ENCODE peak calls at places on chromosome X, in ten cellular contexts. R is A549, S is body of pancreas, G is gastrocnemius medialis, J is right lobe of liver, B is heart left ventricle, V is breast epithelium, H is transverse colon, W is HCT116, T is Peyer's patch. P is an unnamed sample. For H3K4me1, the result is how much of the 10 kb centered on the place peaks cover.

GRCh38 chrX:41352329-41352801 is 18.4 kb downstream of the DDX3X start:
- DNase-seq in R (no peak), S (no peak), G (no peak), J (no peak), B (no peak), V (no peak), H (no peak), W (no peak), T (no peak), P (no peak)

GRCh38 chrX:134551365-134552095 is 91.6 kb downstream of the HPRT1 start:
- DNase-seq in R (no peak), S (no peak), G (no peak), J (no peak), B (no peak), V (no peak), H (no peak), W (no peak), T (no peak), P (no peak)

GRCh38 chrX:74535633-74536141 is 78.7 kb downstream of the RLIM start:
- DNase-seq in R (no peak), S (peak), G (peak), J (peak), B (peak), V (peak), H (peak), W (no peak), T (peak), P (peak)

GRCh38 chrX:40108959-40109287 is 11.2 kb upstream of the BCOR start:
- DNase-seq in R (peak), S (peak), G (peak), J (peak), B (peak), V (no peak), H (peak), W (no peak), T (peak), P (no peak)

GRCh38 chrX:80876877-80877276 is 67.2 kb upstream of the BRWD3 start:
- DNase-seq in R (peak), S (no peak), G (no peak), J (no peak), B (no peak), V (no peak), H (no peak), W (peak), T (no peak), P (no peak)

GRCh38 chrX:140710710-140711109 is 1.2 kb downstream of the LINC00632 start:
- DNase-seq in R (no peak), S (no peak), G (no peak), J (no peak), B (no peak), V (no peak), H (no peak), W (no peak), T (no peak), P (no peak)

GRCh38 chrX:148426467-148426866 is 74.0 kb upstream of the AFF2 start:
- DNase-seq in R (no peak), S (no peak), G (no peak), J (no peak), B (no peak), V (no peak), H (no peak), W (no peak), T (no peak), P (no peak)

GRCh38 chrX:9610774-9611392 is 146.0 kb downstream of the TBL1X start:
- DNase-seq in R (no peak), S (no peak), G (no peak), J (no peak), B (no peak), V (no peak), H (no peak), W (no peak), T (no peak), P (no peak)

GRCh38 chrX:15241258-15241657 is 28.6 kb downstream of the ASB9 start:
- DNase-seq in R (no peak), S (no peak), G (no peak), J (no peak), B (no peak), V (no peak), H (no peak), W (no peak), T (no peak), P (no peak)

GRCh38 chrX:32871636-32872035 is 339.7 kb downstream of the DMD start:
- DNase-seq in R (no peak), S (no peak), G (no peak), J (no peak), B (no peak), V (no peak), H (no peak), W (no peak), T (no peak), P (no peak)

GRCh38 chrX:20665441-20665840 is 398.7 kb upstream of the RPS6KA3 start:
- DNase-seq in R (no peak), S (no peak), G (no peak), J (no peak), B (no peak), V (no peak), H (no peak), W (no peak), T (no peak), P (no peak)

GRCh38 chrX:44873415-44874270 is 655 bp downstream of the KDM6A start:
- DNase-seq in R (no peak), S (peak), G (peak), J (peak), B (peak), V (peak), H (peak), W (no peak), T (peak), P (peak)

GRCh38 chrX:107894038-107894437 is 68.4 kb downstream of the MID2 start:
- DNase-seq in R (peak), S (no peak), G (no peak), J (no peak), B (no peak), V (no peak), H (no peak), W (peak), T (no peak), P (no peak)

GRCh38 chrX:70033348-70033747 is 16.4 kb downstream of the AWAT2 start:
- DNase-seq in R (peak), S (peak), G (no peak), J (peak), B (no peak), V (no peak), H (no peak), W (peak), T (no peak), P (no peak)

GRCh38 chrX:154890990-154891639 is 5.0 kb downstream of the F8A1 start:
- DNase-seq in R (no peak), S (no peak), G (no peak), J (no peak), B (no peak), V (no peak), H (no peak), W (no peak), T (no peak), P (no peak)

GRCh38 chrX:44975666-44976263 is 102.8 kb downstream of the KDM6A start:
- DNase-seq in R (no peak), S (no peak), G (no peak), J (no peak), B (no peak), V (no peak), H (no peak), W (no peak), T (no peak), P (no peak)

GRCh38 chrX:118370921-118371624 is 25.2 kb downstream of the WDR44 start:
- DNase-seq in R (no peak), S (no peak), G (no peak), J (no peak), B (no peak), V (no peak), H (no peak), W (no peak), T (no peak), P (no peak)

GRCh38 chrX:53595266-53595810 is 91.2 kb downstream of the HUWE1 start:
- DNase-seq in R (no peak), S (no peak), G (no peak), J (no peak), B (no peak), V (no peak), H (no peak), W (no peak), T (no peak), P (no peak)

GRCh38 chrX:118216488-118216887 is 99.9 kb upstream of the KLHL13 start:
- DNase-seq in R (no peak), S (peak), G (no peak), J (no peak), B (no peak), V (no peak), H (peak), W (no peak), T (peak), P (no peak)

GRCh38 chrX:101429934-101430333 is 21.9 kb downstream of the HNRNPH2 start:
- DNase-seq in R (no peak), S (no peak), G (no peak), J (no peak), B (no peak), V (no peak), H (no peak), W (no peak), T (no peak), P (no peak)

GRCh38 chrX:101595739-101596419 is 21.9 kb downstream of the ARMCX6 start:
- DNase-seq in R (peak), S (peak), G (no peak), J (no peak), B (peak), V (no peak), H (no peak), W (peak), T (no peak), P (no peak)

GRCh38 chrX:63361494-63361893 is 10.4 kb upstream of the SPIN4 start:
- DNase-seq in R (no peak), S (no peak), G (no peak), J (no peak), B (no peak), V (no peak), H (no peak), W (no peak), T (no peak), P (no peak)

GRCh38 chrX:25534096-25534495 is 518.3 kb upstream of the ARX start:
- DNase-seq in R (no peak), S (no peak), G (no peak), J (no peak), B (no peak), V (no peak), H (no peak), W (no peak), T (no peak), P (no peak)

GRCh38 chrX:39907964-39908616 is 189.7 kb downstream of the BCOR start:
- DNase-seq in R (peak), S (peak), G (peak), J (peak), B (peak), V (peak), H (peak), W (peak), T (no peak), P (peak)

GRCh38 chrX:55279832-55280231 is 15.1 kb upstream of the PAGE3 start:
- DNase-seq in R (no peak), S (no peak), G (no peak), J (no peak), B (no peak), V (no peak), H (no peak), W (no peak), T (no peak), P (no peak)

GRCh38 chrX:111411591-111412371 is at the start of gene DCX:
- DNase-seq in R (no peak), S (no peak), G (no peak), J (no peak), B (no peak), V (no peak), H (no peak), W (no peak), T (no peak), P (no peak)

GRCh38 chrX:96407043-96407442 is 277.6 kb upstream of the DIAPH2 start:
- DNase-seq in R (peak), S (peak), G (no peak), J (peak), B (no peak), V (no peak), H (peak), W (no peak), T (peak), P (no peak)

GRCh38 chrX:9114245-9114644 is 80.3 kb upstream of the FAM9B start:
- DNase-seq in R (no peak), S (no peak), G (no peak), J (no peak), B (no peak), V (no peak), H (no peak), W (no peak), T (no peak), P (no peak)

GRCh38 chrX:131621650-131622049 is 77.8 kb downstream of the OR13H1 start:
- DNase-seq in R (no peak), S (no peak), G (no peak), J (no peak), B (no peak), V (no peak), H (no peak), W (no peak), T (no peak), P (no peak)

GRCh38 chrX:127112726-127113125 is 293.2 kb downstream of the PRR32 start:
- DNase-seq in R (no peak), S (no peak), G (no peak), J (no peak), B (no peak), V (no peak), H (no peak), W (no peak), T (no peak), P (no peak)

GRCh38 chrX:45295587-45295986 is 94.9 kb upstream of the DIPK2B start:
- DNase-seq in R (no peak), S (peak), G (no peak), J (no peak), B (no peak), V (no peak), H (peak), W (peak), T (no peak), P (no peak)

GRCh38 chrX:323721-324628 is 5.4 kb upstream of the GTPBP6 start:
- DNase-seq in R (no peak), S (peak), G (peak), J (peak), B (peak), V (no peak), H (peak), W (peak), T (peak), P (peak)

GRCh38 chrX:2647627-2648026 is 43.5 kb upstream of the CD99 start:
- DNase-seq in R (no peak), S (no peak), G (no peak), J (no peak), B (no peak), V (no peak), H (no peak), W (no peak), T (no peak), P (no peak)

GRCh38 chrX:35098419-35098818 is 155.8 kb downstream of the FAM47B start:
- DNase-seq in R (no peak), S (no peak), G (no peak), J (no peak), B (no peak), V (no peak), H (no peak), W (no peak), T (no peak), P (no peak)

DNA sequence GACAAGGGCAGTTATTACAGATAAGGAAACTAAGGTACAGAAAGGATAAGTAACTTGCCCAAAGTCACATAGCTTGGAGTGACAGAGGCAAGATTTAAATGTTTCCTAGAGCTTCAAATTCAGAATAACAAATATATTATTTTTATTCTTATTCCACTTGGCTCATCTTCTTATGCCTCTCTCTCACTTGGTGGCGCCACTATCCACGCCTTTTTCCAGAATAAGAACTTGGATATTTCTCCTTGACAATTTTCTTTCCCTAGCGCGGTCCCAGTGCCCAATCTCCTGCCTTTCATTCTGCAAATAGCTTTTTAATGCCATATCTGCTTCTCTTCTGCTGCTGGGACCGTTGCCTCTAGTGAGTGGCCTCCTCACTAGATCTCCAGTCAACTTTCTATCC is 78.5 kb downstream of the MSN start:
- DNase-seq in R (no peak), S (no peak), G (no peak), J (no peak), B (no peak), V (no peak), H (peak), W (no peak), T (no peak), P (no peak)
- H3K27ac ChIP-seq in R (no peak), S (no peak), G (no peak), J (no peak), B (no peak), V (no peak), H (no peak), W (no peak), T (no peak), P (no peak)

DNA sequence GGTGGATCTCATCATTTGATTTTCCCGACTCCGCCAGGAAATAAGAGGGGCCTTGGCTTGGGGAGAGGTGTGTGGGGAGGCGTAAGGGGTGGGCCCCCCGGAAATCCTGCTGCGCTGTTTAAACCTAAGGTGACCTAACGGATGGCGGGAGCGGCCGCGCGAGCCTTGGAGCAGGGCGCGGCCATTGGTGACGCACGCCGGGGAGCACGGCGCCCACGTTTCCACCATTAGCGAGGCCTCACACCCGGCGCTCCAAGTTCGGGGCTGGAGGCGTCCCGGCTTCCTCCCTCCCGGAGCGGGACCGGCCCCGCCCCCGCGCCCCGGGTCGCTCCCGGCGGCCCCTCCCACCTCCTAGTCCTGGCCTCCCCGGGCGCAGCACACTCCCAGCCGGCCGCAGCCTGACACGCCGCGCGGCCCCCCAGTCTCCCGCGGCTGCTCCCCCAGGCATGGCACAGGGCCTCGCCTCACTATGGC is at the start of gene SMS:
- DNase-seq in R (peak), S (peak), G (peak), J (peak), B (peak), V (peak), H (peak), W (no peak), T (peak), P (peak)
- TF ChIP-seq POLR2A in R (peak), S (peak), G (peak), J (peak), B (no peak), V (no peak), H (peak), W (peak), T (no peak), P (peak)

GRCh38 chrX:124212622-124213021 is 119.8 kb upstream of the TEX13D start:
- DNase-seq in R (no peak), S (no peak), G (no peak), J (no peak), B (no peak), V (no peak), H (no peak), W (no peak), T (no peak), P (no peak)

GRCh38 chrX:124209792-124210576 is 122.5 kb upstream of the TEX13D start:
- DNase-seq in R (no peak), S (no peak), G (no peak), J (no peak), B (no peak), V (no peak), H (no peak), W (no peak), T (no peak), P (no peak)

GRCh38 chrX:124208675-124209074 is 123.8 kb upstream of the TEX13D start:
- DNase-seq in R (no peak), S (no peak), G (no peak), J (no peak), B (peak), V (no peak), H (no peak), W (no peak), T (no peak), P (no peak)

GRCh38 chrX:124215786-124216185 is 116.7 kb upstream of the TEX13D start:
- DNase-seq in R (no peak), S (no peak), G (no peak), J (no peak), B (no peak), V (no peak), H (no peak), W (no peak), T (no peak), P (no peak)

DNA sequence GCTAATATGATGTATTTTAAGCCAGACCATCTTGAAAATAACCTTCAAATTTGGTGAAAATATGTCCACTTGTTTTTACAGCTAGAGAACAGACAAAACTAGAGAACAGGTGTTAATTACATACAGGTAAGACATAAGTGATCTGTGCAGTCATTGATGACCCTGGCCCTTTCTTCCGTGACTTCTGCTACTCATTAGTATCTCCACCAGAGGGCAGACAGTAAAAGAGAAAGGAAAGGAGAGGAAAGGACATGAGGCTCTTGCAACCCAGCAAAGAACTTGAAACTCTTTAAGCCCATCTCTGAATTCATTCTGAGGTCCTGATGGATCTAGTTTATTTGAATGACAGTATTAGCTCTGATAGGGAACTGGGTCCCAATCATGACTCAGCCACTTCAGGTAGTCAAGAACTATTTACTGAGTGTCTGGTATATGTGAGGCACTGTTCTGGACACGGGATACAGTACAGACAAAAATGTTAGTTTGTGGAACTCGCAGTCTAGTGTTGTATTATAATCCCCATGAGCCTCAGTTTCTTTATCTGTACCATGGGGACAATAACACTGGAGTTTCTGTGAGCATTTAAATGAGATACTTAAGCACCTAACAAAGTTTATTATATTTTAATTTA is 121.0 kb upstream of the TEX13D start:
- DNase-seq in R (peak), S (no peak), G (no peak), J (no peak), B (no peak), V (no peak), H (no peak), W (peak), T (no peak), P (no peak)
- H3K4me1 ChIP-seq in R (under half), S (under half), G (under half), J (under half), B (under half), V (under half), H (under half), W (under half), T (under half), P (under half)

GRCh38 chrX:7133036-7133412 is 14.5 kb upstream of the STS start:
- DNase-seq in R (no peak), S (no peak), G (no peak), J (peak), B (peak), V (no peak), H (no peak), W (no peak), T (no peak), P (no peak)

GRCh38 chrX:7131621-7132020 is 15.9 kb upstream of the STS start:
- DNase-seq in R (no peak), S (peak), G (no peak), J (no peak), B (no peak), V (no peak), H (peak), W (no peak), T (no peak), P (no peak)

GRCh38 chrX:7127058-7127457 is 20.5 kb upstream of the STS start:
- DNase-seq in R (no peak), S (no peak), G (no peak), J (no peak), B (no peak), V (no peak), H (no peak), W (no peak), T (no peak), P (no peak)

DNA sequence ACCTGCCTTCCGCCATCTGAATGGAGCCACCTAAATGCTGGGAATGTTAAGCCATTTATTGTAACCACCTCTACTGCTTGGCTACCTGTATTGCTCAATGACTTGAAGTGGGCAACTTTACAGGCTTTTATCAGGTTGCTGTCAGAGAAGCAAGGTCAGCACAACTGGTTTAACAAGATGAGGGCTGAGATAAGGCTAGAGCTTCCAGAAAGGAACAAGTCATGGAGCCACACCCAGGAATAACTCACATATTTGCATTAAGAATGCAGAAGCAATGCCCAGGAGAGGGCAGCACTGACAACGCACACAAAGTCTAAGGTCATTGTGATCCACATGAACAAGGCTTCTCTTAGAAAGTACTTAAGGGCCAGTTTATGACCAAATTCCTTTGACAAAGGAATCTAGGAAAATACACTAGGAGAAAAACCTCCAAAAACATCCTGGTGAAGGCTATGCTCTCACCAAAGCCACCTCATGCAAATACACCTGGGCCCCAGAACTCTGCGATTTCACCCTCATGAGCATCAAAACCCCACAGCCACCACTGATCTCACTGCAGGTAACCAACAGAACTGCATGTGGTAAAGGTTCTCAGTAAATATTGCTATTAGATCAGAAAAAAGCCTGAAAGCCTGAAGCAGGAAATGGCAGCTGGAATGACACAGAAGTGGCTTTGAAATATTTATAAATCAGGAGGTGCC is 15.0 kb upstream of the STS start:
- DNase-seq in R (peak), S (peak), G (no peak), J (peak), B (no peak), V (peak), H (peak), W (peak), T (peak), P (no peak)
- H3K27ac ChIP-seq in R (peak), S (peak), G (no peak), J (peak), B (peak), V (peak), H (peak), W (peak), T (peak), P (no peak)